ENCODE peak calls at places on chromosomes 13 and 19, in five cellular contexts. F, B, C, S and J are unnamed samples.

GRCh38 chr19:49809155-49809986 is 3.7 kb downstream of the FUZ start:
- DNase-seq in F (peak; percentile 54), B (peak; percentile 65), C (peak; percentile 80), S (peak; percentile 66), J (no peak)

GRCh38 chr13:77299587-77299986 is 27.3 kb downstream of the MYCBP2 start:
- DNase-seq in F (no peak), B (no peak), C (no peak), S (no peak), J (no peak)

GRCh38 chr13:31775686-31776085 is 36.4 kb downstream of the RXFP2 start:
- DNase-seq in F (no peak), B (no peak), C (no peak), S (no peak), J (no peak)

GRCh38 chr13:24670927-24671326 is 9.3 kb upstream of the ATP12A start:
- DNase-seq in F (peak; percentile 60), B (no peak), C (no peak), S (no peak), J (peak; percentile 33)

GRCh38 chr19:2487780-2488330 is 11.9 kb downstream of the GADD45B start:
- DNase-seq in F (no peak), B (no peak), C (peak; percentile 39), S (no peak), J (no peak)

GRCh38 chr13:58476176-58476575 is 844.6 kb downstream of the PCDH17 start:
- DNase-seq in F (no peak), B (no peak), C (no peak), S (no peak), J (no peak)

GRCh38 chr19:9597027-9597426 is 12.7 kb upstream of the ZNF121 start:
- DNase-seq in F (no peak), B (no peak), C (no peak), S (no peak), J (peak; percentile 17)

GRCh38 chr13:110015253-110015652 is 228.9 kb upstream of the IRS2 start:
- DNase-seq in F (no peak), B (no peak), C (peak; percentile 79), S (peak; percentile 71), J (no peak)

GRCh38 chr19:49004133-49004532 is 10.4 kb downstream of the RUVBL2 start:
- DNase-seq in F (no peak), B (no peak), C (no peak), S (no peak), J (no peak)

GRCh38 chr13:32206097-32206740 is 108.9 kb downstream of the ZAR1L start:
- DNase-seq in F (no peak), B (no peak), C (no peak), S (no peak), J (no peak)

DNA sequence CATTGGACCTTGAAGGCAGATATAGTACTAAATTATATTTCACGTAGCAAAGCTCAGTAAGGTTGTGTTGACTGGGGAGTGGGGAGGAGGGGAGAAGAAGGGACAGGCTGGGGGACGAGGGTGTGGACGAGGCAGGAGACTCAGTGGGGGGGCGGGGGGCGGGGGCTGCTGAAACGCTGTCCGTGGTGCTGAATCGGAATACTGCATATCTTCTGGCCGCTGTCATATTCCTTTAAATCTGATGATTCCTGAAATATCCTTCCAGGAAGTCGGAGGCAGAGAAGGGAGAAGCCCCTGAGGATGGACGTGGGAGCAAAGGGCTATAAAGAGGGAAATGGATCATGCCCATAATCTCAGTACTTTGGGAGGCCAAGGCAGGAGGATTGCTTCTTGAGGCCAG is 34.7 kb upstream of the CASP14 start:
- DNase-seq in F (no peak), B (no peak), C (no peak), S (no peak), J (no peak)
- TF ChIP-seq CTCF in F (no peak), B (no peak), C (no peak), S (no peak), J (no peak)

DNA sequence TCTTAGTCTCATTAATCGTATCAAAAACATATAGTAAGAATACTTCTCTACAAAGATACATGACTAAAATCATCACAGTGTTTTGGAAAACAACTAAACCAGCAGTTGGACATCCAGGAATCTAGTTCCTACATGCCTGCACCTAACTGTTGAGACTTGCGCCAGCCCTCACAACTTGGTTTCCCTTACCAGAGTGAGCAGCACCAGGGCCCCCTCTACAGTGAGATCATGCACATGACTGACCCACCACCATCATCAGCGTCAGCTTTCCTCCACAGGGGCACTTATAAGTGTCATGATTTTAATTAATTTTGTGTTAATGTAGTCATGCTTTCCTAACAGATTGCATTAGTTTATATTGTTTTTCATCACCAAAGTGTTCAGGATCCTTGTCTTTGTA is 1322.0 kb downstream of the EFNB2 start:
- DNase-seq in F (peak; percentile 2), B (no peak), C (no peak), S (no peak), J (no peak)
- TF ChIP-seq CTCF in F (no peak), B (no peak), C (no peak), S (no peak), J (no peak)

GRCh38 chr13:23344923-23345322 is 88.6 kb downstream of the SACS start:
- DNase-seq in F (no peak), B (no peak), C (no peak), S (no peak), J (no peak)

GRCh38 chr13:23347601-23348000 is 85.9 kb downstream of the SACS start:
- DNase-seq in F (no peak), B (no peak), C (no peak), S (no peak), J (no peak)

GRCh38 chr13:23350009-23350408 is 83.5 kb downstream of the SACS start:
- DNase-seq in F (no peak), B (no peak), C (no peak), S (no peak), J (no peak)

GRCh38 chr13:23349127-23349897 is 84.2 kb downstream of the SACS start:
- DNase-seq in F (no peak), B (no peak), C (no peak), S (no peak), J (no peak)

DNA sequence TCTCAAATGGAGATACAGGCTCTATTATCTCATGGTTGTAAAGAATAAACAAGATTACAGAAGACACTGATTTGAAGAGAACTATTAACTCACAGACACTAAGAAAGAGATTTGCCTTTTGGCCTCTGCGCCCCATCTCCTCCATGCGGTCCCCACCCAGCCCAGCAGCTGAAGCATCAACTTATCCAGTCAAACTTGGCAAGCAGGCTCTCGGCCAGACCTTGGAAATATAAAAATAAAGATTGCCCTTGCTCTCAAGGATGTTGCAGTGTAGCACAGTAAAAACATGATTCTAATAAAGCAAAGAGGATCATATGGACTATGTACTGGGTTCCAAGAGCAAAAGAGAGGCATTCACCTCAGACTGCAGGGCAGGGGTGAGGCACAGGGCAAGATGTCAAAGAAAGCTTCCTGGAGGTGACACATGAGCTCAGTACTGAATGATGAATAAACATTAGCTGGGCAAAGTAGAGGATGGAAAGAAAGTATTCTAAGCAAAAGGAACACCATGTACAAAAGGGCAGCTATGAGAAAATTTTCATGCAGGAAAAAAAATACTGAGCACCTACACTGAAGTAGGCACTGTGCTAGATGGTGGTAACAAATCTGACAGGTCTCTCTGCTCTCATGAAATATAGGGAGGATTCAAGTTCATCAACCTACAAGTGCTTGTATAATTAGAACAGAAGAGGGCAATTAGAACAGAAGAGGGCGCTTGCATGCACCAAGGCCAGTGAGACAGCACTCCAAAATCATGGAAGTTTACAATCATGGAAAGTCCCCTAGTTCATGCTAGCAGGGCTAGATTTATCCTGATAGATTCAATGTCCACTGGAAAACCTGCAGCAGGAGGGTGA is 85.0 kb downstream of the SACS start:
- DNase-seq in F (no peak), B (no peak), C (no peak), S (no peak), J (no peak)
- TF ChIP-seq CTCF in F (no peak), B (no peak), C (no peak), S (no peak), J (no peak)

DNA sequence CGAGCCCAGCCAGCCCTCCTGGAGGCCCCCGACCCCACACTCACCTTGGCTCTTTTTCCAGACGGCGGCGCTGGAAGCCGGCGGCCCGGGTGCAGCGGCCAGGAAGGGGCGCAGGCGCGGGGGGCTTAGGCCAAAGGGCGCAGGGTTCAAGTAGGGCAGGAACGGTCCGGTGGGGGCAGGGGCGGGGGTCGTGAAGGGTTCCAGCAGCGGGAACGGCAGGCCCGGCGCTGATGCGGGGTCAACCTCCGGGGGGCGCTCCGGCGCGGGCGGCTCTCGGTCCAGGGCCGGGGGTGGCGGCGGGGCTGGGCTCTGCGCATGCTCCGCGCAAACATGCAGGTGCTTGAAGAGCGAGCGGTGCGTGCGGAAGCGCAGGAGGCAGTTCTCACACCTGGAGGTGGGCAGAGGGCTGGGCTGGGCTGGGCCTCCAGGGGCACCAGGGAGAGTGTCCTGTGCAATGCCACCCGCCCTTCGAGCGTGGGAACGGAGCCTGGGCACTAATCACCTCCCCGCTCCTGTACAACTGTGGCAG is 2.3 kb downstream of the ZNF414 start:
- DNase-seq in F (no peak), B (no peak), C (no peak), S (no peak), J (no peak)
- TF ChIP-seq CTCF in F (no peak), B (no peak), C (no peak), S (no peak), J (no peak)

GRCh38 chr13:94968040-94968756 is 255.9 kb upstream of the SOX21 start:
- DNase-seq in F (peak; percentile 12), B (no peak), C (no peak), S (no peak), J (no peak)
- TF ChIP-seq CTCF in F (no peak), B (no peak), C (no peak), S (no peak), J (no peak)

GRCh38 chr19:37077929-37078716 is at the start of gene ZNF420:
- DNase-seq in F (peak; percentile 94), B (peak; percentile 82), C (peak; percentile 94), S (peak; percentile 94), J (peak; percentile 95)

GRCh38 chr19:37078717-37079032 is 442 bp downstream of the ZNF420 start:
- DNase-seq in F (no peak), B (no peak), C (no peak), S (no peak), J (no peak)

GRCh38 chr19:37079238-37079637 is 1.0 kb downstream of the ZNF420 start:
- DNase-seq in F (no peak), B (no peak), C (no peak), S (no peak), J (no peak)

GRCh38 chr19:37074819-37075362 is 3.3 kb upstream of the ZNF420 start:
- DNase-seq in F (no peak), B (no peak), C (no peak), S (no peak), J (no peak)

DNA sequence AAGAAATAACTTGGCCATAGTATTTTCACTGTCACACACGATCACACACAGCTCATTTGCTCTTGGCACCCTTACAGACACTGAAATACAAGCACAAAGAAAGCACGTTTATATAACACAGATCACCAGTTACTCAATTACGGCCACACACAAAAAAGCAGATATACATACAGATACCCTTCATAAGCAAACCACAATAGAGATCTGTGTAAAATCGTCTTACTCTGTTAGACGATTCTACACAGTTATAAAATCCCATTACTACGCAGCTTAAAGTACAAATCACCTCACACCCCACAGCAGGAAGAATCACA is 661 bp upstream of the ZNF420 start:
- DNase-seq in F (no peak), B (no peak), C (no peak), S (no peak), J (no peak)
- TF ChIP-seq CTCF in F (no peak), B (no peak), C (no peak), S (no peak), J (no peak)